ENCODE peak calls at places on chromosome 13, in six cellular contexts. Y is thoracic aorta, O is A673, K is psoas muscle, M is adrenal gland, L is uterus. Q is an unnamed sample. For H3K4me1, the result is how much of the 10 kb centered on the place peaks cover.

GRCh38 chr13:20264271-20265018 is 32.3 kb upstream of the GJB6 start:
- DNase-seq in Y (no peak), K (no peak), O (no peak), L (no peak), M (no peak), Q (no peak)

GRCh38 chr13:86758116-86758515 is 913.1 kb upstream of the SLITRK5 start:
- DNase-seq in O (no peak), M (no peak), L (no peak), K (no peak), Y (no peak), Q (no peak)

GRCh38 chr13:32659736-32660135 is 73.5 kb downstream of the PDS5B start:
- DNase-seq in O (no peak), Y (no peak), L (no peak), K (no peak), M (no peak), Q (no peak)

GRCh38 chr13:108834193-108834592 is 204.8 kb downstream of the MYO16 start:
- DNase-seq in O (no peak), L (no peak), M (no peak), Y (no peak), K (no peak), Q (no peak)

GRCh38 chr13:48600374-48601364 is 53.1 kb upstream of the CYSLTR2 start:
- DNase-seq in M (peak), L (no peak), K (no peak), O (peak), Y (no peak), Q (peak)

GRCh38 chr13:109096101-109096500 is 466.7 kb downstream of the MYO16 start:
- DNase-seq in Y (no peak), L (no peak), M (no peak), O (peak), K (no peak), Q (no peak)

GRCh38 chr13:39605677-39606320 is 2.8 kb upstream of the LHFPL6 start:
- DNase-seq in L (no peak), Y (no peak), K (no peak), O (no peak), M (no peak), Q (no peak)

GRCh38 chr13:39616087-39616694 is 13.2 kb upstream of the LHFPL6 start:
- DNase-seq in K (no peak), Y (no peak), L (peak), M (peak), O (peak), Q (peak)

GRCh38 chr13:46934749-46935148 is 37.9 kb upstream of the HTR2A start:
- DNase-seq in L (no peak), M (no peak), K (no peak), Y (no peak), O (no peak), Q (no peak)

GRCh38 chr13:104286566-104287290 is 1220.5 kb upstream of the SLC10A2 start:
- DNase-seq in Y (no peak), M (no peak), O (no peak), L (no peak), K (no peak), Q (peak)

GRCh38 chr13:61414686-61415664 is 674 bp downstream of the PCDH20 start:
- DNase-seq in L (no peak), K (no peak), M (no peak), Y (no peak), O (peak), Q (peak)

GRCh38 chr13:48579167-48579918 is 46.5 kb upstream of the RCBTB2 start:
- DNase-seq in Y (no peak), O (no peak), L (no peak), M (peak), K (no peak), Q (no peak)

GRCh38 chr13:41546372-41547252 is 89.3 kb downstream of the RGCC start:
- DNase-seq in O (no peak), Y (no peak), L (no peak), K (no peak), M (no peak), Q (peak)

GRCh38 chr13:51807041-51807440 is 3.1 kb upstream of the DHRS12 start:
- DNase-seq in K (no peak), Y (no peak), M (no peak), O (no peak), L (no peak), Q (no peak)

GRCh38 chr13:30312859-30313258 is 5.5 kb upstream of the KATNAL1 start:
- DNase-seq in M (no peak), L (no peak), K (no peak), O (no peak), Y (no peak), Q (no peak)

GRCh38 chr13:105804561-105805190 is 730.8 kb downstream of the EFNB2 start:
- DNase-seq in L (no peak), K (no peak), M (no peak), O (no peak), Y (no peak), Q (no peak)

GRCh38 chr13:97921146-97921776 is 32.2 kb upstream of the IPO5 start:
- DNase-seq in L (no peak), Y (no peak), M (peak), K (no peak), O (no peak), Q (no peak)

GRCh38 chr13:25241007-25241406 is 46.3 kb downstream of the MTMR6 start:
- DNase-seq in M (no peak), Y (no peak), O (no peak), L (no peak), K (no peak), Q (no peak)

GRCh38 chr13:94548382-94549240 is 47.3 kb downstream of the TGDS start:
- DNase-seq in L (peak), Y (peak), O (peak), K (no peak), M (peak), Q (peak)

GRCh38 chr13:27578121-27579030 is 42.0 kb downstream of the LNX2 start:
- DNase-seq in K (no peak), Y (no peak), O (no peak), M (no peak), L (no peak), Q (no peak)

GRCh38 chr13:98976338-98976737 is 1.5 kb downstream of the DOCK9 start:
- DNase-seq in Y (no peak), K (no peak), O (no peak), L (no peak), M (no peak), Q (no peak)
- H3K4me1 ChIP-seq in Y (under half), K (under half), O (under half), L (under half), M (under half), Q (under half)

GRCh38 chr13:28657784-28658538 is 969 bp upstream of the POMP start:
- DNase-seq in M (no peak), Y (no peak), K (no peak), L (no peak), O (peak), Q (peak)

GRCh38 chr13:28659611-28659970 is 661 bp downstream of the POMP start:
- DNase-seq in Y (no peak), L (no peak), O (no peak), M (no peak), K (no peak), Q (no peak)

GRCh38 chr13:28658796-28659610 is at the start of gene POMP:
- DNase-seq in K (peak), M (peak), O (peak), L (peak), Y (peak), Q (peak)

GRCh38 chr13:28655566-28655965 is 3.4 kb upstream of the POMP start:
- DNase-seq in L (no peak), M (no peak), Y (no peak), O (no peak), K (no peak), Q (no peak)

DNA sequence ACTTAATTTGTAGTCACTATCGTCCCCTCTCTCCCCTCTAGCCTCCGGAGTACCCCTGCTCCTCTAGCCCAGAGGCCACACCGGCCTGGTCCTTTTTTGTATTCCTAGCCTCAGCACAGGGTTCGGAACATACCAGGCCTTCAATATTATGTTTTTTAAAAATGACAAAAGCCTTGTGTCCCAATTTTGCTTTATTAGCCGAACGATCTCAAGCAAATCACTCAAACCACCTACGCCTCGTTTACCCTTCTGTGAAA is 463 bp upstream of the POMP start:
- DNase-seq in L (no peak), O (no peak), M (no peak), K (no peak), Y (no peak), Q (peak)
- H3K4me1 ChIP-seq in L (under half), O (under half), M (under half), K (under half), Y (under half), Q (under half)

GRCh38 chr13:77019756-77020155 is 7.2 kb downstream of the FBXL3 start:
- DNase-seq in M (no peak), O (no peak), K (no peak), Y (no peak), L (no peak), Q (no peak)
- H3K4me1 ChIP-seq in M (half or more), O (under half), K (half or more), Y (half or more), L (under half), Q (under half)

GRCh38 chr13:113981201-113981605 is 7.3 kb upstream of the C13orf46 start:
- DNase-seq in O (peak), Y (peak), L (no peak), M (peak), K (peak), Q (peak)

GRCh38 chr13:113978741-113979481 is 5.0 kb upstream of the C13orf46 start:
- DNase-seq in O (no peak), L (no peak), M (peak), Y (no peak), K (peak), Q (no peak)

GRCh38 chr13:113979791-113980471 is 6.1 kb upstream of the C13orf46 start:
- DNase-seq in L (no peak), M (peak), Y (no peak), K (peak), O (no peak), Q (no peak)

GRCh38 chr13:113981611-113982295 is 7.9 kb upstream of the C13orf46 start:
- DNase-seq in Y (peak), M (peak), L (peak), K (peak), O (no peak), Q (no peak)

DNA sequence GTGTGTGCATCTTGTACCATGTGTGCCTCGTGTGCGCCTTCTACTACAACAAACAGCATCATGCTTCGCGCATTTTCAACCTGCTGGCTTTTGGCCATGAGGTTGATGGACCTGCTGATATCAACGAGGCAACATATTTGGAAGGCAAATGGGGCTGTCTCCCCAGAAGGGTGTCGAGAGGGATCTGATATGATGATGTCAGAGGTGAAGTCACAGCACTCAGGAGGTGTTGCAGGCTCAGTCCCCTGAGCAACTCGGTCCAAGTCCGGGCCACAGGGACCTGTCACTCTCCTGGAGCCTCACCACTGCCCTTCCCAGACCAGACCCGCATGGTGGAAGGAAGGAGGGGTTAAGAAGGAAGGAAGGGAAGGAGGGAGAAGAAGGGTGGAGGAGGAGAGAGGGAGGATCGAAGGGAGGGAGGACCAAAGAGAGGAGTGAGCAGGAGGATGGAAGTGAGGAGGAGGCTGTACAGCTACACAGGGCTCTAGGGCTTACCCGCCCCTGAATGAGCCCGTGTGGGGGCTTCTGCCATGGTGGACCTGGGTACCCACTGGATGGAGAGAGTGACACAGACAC is 6.7 kb upstream of the C13orf46 start:
- DNase-seq in O (no peak), M (peak), Y (no peak), K (no peak), L (no peak), Q (no peak)
- H3K4me1 ChIP-seq in O (under half), M (under half), Y (under half), K (under half), L (under half), Q (under half)

DNA sequence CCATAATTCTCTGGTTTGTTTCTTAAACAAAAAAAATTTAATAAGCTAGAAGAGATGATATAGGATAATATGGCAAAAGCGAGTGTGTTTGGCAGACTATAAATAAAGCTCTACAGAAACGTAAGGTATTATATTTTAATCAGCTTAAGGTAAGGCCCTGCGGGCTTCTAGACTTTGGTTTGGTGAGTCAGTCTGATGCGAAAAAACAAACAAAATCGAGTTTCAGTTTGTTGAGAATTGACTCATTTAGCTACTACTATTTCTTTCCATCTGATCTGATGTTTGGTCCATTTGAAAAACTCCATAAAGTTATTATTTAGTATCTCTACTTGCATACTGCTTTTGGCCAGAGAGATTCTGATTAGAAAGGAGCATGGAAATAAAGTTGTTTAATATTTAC is 138.0 kb downstream of the MIPEP start:
- DNase-seq in Y (no peak), M (no peak), O (no peak), K (no peak), L (no peak), Q (no peak)
- H3K4me1 ChIP-seq in Y (under half), M (under half), O (under half), K (under half), L (under half), Q (under half)

Q was measured in SJCRH30.